ENCODE peak calls at places on chromosomes 12 and 14, in seven cellular contexts. One of them, this sample, is unnamed.

GRCh38 chr14:104151546-104152245 is 13.3 kb downstream of the KIF26A start:
- DNase-seq in CD8-positive, alpha-beta T cell: no peak
- DNase-seq in AG04450: no peak
- DNase-seq in pancreas: peak
- DNase-seq in left ventricle myocardium inferior: no peak
- DNase-seq in heart right ventricle: no peak
- DNase-seq in H1: no peak
- DNase-seq in this sample: no peak

GRCh38 chr14:100082723-100083122 is 17.5 kb downstream of the EVL start:
- DNase-seq in AG04450: no peak
- DNase-seq in heart right ventricle: no peak
- DNase-seq in H1: no peak
- DNase-seq in CD8-positive, alpha-beta T cell: no peak
- DNase-seq in pancreas: no peak
- DNase-seq in left ventricle myocardium inferior: no peak
- DNase-seq in this sample: no peak

GRCh38 chr12:52947738-52948423 is 1.0 kb upstream of the KRT18 start:
- DNase-seq in CD8-positive, alpha-beta T cell: no peak
- DNase-seq in left ventricle myocardium inferior: no peak
- DNase-seq in pancreas: no peak
- DNase-seq in AG04450: no peak
- DNase-seq in heart right ventricle: no peak
- DNase-seq in H1: no peak
- DNase-seq in this sample: no peak

GRCh38 chr12:88111074-88111652 is 30.7 kb downstream of the CEP290 start:
- DNase-seq in H1: no peak
- DNase-seq in left ventricle myocardium inferior: no peak
- DNase-seq in AG04450: no peak
- DNase-seq in heart right ventricle: no peak
- DNase-seq in CD8-positive, alpha-beta T cell: no peak
- DNase-seq in pancreas: no peak
- DNase-seq in this sample: no peak

GRCh38 chr14:67526676-67527459 is 6.2 kb upstream of the PLEKHH1 start:
- DNase-seq in heart right ventricle: no peak
- DNase-seq in H1: no peak
- DNase-seq in CD8-positive, alpha-beta T cell: no peak
- DNase-seq in left ventricle myocardium inferior: no peak
- DNase-seq in pancreas: no peak
- DNase-seq in AG04450: no peak
- DNase-seq in this sample: peak

GRCh38 chr14:33949051-33950037 is 1.5 kb downstream of the EGLN3 start:
- DNase-seq in heart right ventricle: no peak
- DNase-seq in H1: no peak
- DNase-seq in left ventricle myocardium inferior: no peak
- DNase-seq in AG04450: no peak
- DNase-seq in pancreas: no peak
- DNase-seq in CD8-positive, alpha-beta T cell: no peak
- DNase-seq in this sample: no peak

GRCh38 chr14:26730929-26731618 is 133.2 kb upstream of the NOVA1 start:
- DNase-seq in pancreas: no peak
- DNase-seq in heart right ventricle: no peak
- DNase-seq in H1: peak
- DNase-seq in AG04450: no peak
- DNase-seq in CD8-positive, alpha-beta T cell: no peak
- DNase-seq in left ventricle myocardium inferior: no peak
- DNase-seq in this sample: no peak

GRCh38 chr12:48446372-48446771 is 26.0 kb upstream of the ANP32D start:
- DNase-seq in left ventricle myocardium inferior: no peak
- DNase-seq in AG04450: no peak
- DNase-seq in H1: no peak
- DNase-seq in CD8-positive, alpha-beta T cell: no peak
- DNase-seq in pancreas: no peak
- DNase-seq in heart right ventricle: no peak
- DNase-seq in this sample: no peak

GRCh38 chr12:114018669-114019068 is 52.5 kb upstream of the RBM19 start:
- DNase-seq in AG04450: no peak
- DNase-seq in heart right ventricle: no peak
- DNase-seq in H1: no peak
- DNase-seq in left ventricle myocardium inferior: no peak
- DNase-seq in pancreas: no peak
- DNase-seq in CD8-positive, alpha-beta T cell: no peak
- DNase-seq in this sample: no peak

DNA sequence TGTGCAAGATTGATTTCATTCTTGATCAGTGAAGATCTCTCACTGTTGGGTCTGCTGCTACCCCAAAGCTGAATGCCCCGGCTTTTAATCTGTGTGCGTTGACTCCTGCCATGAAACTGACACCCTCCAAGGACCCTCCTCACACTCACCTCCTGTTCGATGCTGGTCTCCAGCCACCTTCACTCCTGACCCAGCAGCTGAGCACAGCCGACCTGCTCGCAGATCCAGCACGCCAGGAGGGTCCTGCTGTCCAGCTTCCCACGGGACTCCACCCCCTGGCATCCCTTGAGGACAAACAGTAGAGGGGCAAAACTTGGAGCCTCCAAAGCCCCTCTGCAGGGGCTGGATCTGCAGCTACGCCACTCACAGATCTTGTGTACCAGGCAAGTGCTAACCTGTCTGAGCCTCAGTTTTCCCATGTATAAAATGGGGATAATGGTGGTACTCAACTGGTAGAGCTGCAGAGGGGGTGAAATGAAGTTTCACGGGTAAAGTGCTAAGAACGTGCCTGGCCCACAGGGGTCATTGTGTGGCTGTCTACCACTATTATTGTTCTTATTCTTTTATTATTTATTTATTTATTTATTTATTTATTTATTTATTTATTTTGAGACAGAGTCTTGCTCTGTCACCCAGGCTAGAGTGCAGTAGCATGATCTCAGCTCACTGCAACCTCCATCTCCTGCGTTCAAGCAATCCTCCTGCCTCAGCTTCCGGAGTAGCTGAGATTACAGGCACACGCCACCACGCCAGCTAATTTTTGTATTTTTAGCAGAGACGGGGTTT is 178.0 kb downstream of the PHETA1 start:
- DNase-seq in pancreas: no peak
- DNase-seq in H1: no peak
- DNase-seq in left ventricle myocardium inferior: no peak
- DNase-seq in CD8-positive, alpha-beta T cell: no peak
- DNase-seq in AG04450: no peak
- DNase-seq in heart right ventricle: no peak
- DNase-seq in this sample: no peak
- H3K27ac ChIP-seq in pancreas: no peak
- H3K27ac ChIP-seq in H1: no peak
- H3K27ac ChIP-seq in left ventricle myocardium inferior: no peak
- H3K27ac ChIP-seq in CD8-positive, alpha-beta T cell: no peak
- H3K27ac ChIP-seq in AG04450: no peak
- H3K27ac ChIP-seq in heart right ventricle: no peak
- H3K27ac ChIP-seq in this sample: no peak

DNA sequence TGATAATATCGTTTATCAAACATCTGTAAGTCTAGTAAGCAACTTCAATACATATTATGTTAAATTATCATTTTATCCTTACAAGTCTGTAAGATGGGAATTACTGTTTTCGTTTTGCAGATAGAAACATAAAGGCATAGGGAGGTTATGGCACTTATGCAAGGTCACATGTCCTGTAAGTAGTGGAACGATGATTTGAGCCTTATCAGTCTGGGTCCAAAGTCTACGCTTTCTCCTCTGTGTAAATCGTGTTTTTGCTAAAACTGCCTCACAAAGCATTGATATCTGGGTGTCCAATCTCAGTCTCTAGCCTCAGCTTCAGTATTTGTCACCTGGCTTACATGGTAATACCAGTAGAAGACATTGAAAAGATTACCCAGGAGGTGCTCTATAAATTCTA is 174.9 kb upstream of the RASSF8 start:
- DNase-seq in CD8-positive, alpha-beta T cell: no peak
- DNase-seq in pancreas: no peak
- DNase-seq in left ventricle myocardium inferior: no peak
- DNase-seq in heart right ventricle: no peak
- DNase-seq in H1: no peak
- DNase-seq in AG04450: no peak
- DNase-seq in this sample: no peak
- H3K4me3 ChIP-seq in CD8-positive, alpha-beta T cell: no peak
- H3K4me3 ChIP-seq in pancreas: no peak
- H3K4me3 ChIP-seq in left ventricle myocardium inferior: no peak
- H3K4me3 ChIP-seq in heart right ventricle: no peak
- H3K4me3 ChIP-seq in H1: no peak
- H3K4me3 ChIP-seq in AG04450: no peak
- H3K4me3 ChIP-seq in this sample: no peak

GRCh38 chr12:41680155-41680554 is 464.5 kb downstream of the GXYLT1 start:
- DNase-seq in AG04450: no peak
- DNase-seq in left ventricle myocardium inferior: no peak
- DNase-seq in CD8-positive, alpha-beta T cell: no peak
- DNase-seq in heart right ventricle: no peak
- DNase-seq in pancreas: no peak
- DNase-seq in H1: no peak
- DNase-seq in this sample: no peak

GRCh38 chr12:41681898-41682297 is 462.8 kb downstream of the GXYLT1 start:
- DNase-seq in H1: no peak
- DNase-seq in CD8-positive, alpha-beta T cell: no peak
- DNase-seq in heart right ventricle: no peak
- DNase-seq in AG04450: no peak
- DNase-seq in pancreas: no peak
- DNase-seq in left ventricle myocardium inferior: no peak
- DNase-seq in this sample: no peak

GRCh38 chr12:41683023-41683422 is 461.7 kb downstream of the GXYLT1 start:
- DNase-seq in AG04450: no peak
- DNase-seq in CD8-positive, alpha-beta T cell: no peak
- DNase-seq in pancreas: no peak
- DNase-seq in heart right ventricle: no peak
- DNase-seq in H1: no peak
- DNase-seq in left ventricle myocardium inferior: no peak
- DNase-seq in this sample: no peak

GRCh38 chr12:41683513-41683912 is 461.2 kb downstream of the GXYLT1 start:
- DNase-seq in pancreas: no peak
- DNase-seq in heart right ventricle: no peak
- DNase-seq in CD8-positive, alpha-beta T cell: no peak
- DNase-seq in left ventricle myocardium inferior: no peak
- DNase-seq in AG04450: no peak
- DNase-seq in H1: no peak
- DNase-seq in this sample: no peak

DNA sequence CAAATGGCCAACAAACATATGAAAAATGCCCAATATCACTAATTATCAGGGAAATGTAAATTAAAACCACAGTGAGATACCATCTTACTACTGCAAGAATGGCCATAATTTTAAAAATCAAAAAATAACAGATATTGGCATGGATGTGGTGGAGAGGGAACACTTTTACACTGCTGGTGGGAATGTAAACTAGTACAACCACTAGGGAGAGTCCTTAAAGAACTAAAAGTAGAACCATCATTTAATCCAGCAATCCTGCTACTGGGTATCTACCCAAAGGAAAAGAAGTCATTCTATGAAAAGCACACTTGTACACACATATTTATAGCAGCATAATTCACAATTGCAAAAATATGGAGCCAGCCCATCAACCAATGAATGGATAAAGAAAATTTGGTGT is 459.7 kb downstream of the GXYLT1 start:
- DNase-seq in pancreas: no peak
- DNase-seq in H1: no peak
- DNase-seq in left ventricle myocardium inferior: no peak
- DNase-seq in AG04450: no peak
- DNase-seq in heart right ventricle: no peak
- DNase-seq in CD8-positive, alpha-beta T cell: no peak
- DNase-seq in this sample: no peak
- TF ChIP-seq CTCF in pancreas: no peak
- TF ChIP-seq CTCF in H1: peak
- TF ChIP-seq CTCF in left ventricle myocardium inferior: no peak
- TF ChIP-seq CTCF in AG04450: no peak
- TF ChIP-seq CTCF in heart right ventricle: no peak
- TF ChIP-seq CTCF in CD8-positive, alpha-beta T cell: no peak
- TF ChIP-seq CTCF in this sample: no peak

GRCh38 chr14:20568393-20568792 is 7.5 kb upstream of the RNASE9 start:
- DNase-seq in AG04450: no peak
- DNase-seq in heart right ventricle: no peak
- DNase-seq in CD8-positive, alpha-beta T cell: no peak
- DNase-seq in pancreas: no peak
- DNase-seq in H1: no peak
- DNase-seq in left ventricle myocardium inferior: no peak
- DNase-seq in this sample: no peak

GRCh38 chr14:20564501-20564997 is 3.7 kb upstream of the RNASE9 start:
- DNase-seq in CD8-positive, alpha-beta T cell: no peak
- DNase-seq in AG04450: no peak
- DNase-seq in H1: no peak
- DNase-seq in pancreas: no peak
- DNase-seq in left ventricle myocardium inferior: no peak
- DNase-seq in heart right ventricle: no peak
- DNase-seq in this sample: no peak

GRCh38 chr14:20563966-20564365 is 3.1 kb upstream of the RNASE9 start:
- DNase-seq in H1: no peak
- DNase-seq in CD8-positive, alpha-beta T cell: no peak
- DNase-seq in left ventricle myocardium inferior: no peak
- DNase-seq in heart right ventricle: no peak
- DNase-seq in AG04450: no peak
- DNase-seq in pancreas: no peak
- DNase-seq in this sample: no peak

DNA sequence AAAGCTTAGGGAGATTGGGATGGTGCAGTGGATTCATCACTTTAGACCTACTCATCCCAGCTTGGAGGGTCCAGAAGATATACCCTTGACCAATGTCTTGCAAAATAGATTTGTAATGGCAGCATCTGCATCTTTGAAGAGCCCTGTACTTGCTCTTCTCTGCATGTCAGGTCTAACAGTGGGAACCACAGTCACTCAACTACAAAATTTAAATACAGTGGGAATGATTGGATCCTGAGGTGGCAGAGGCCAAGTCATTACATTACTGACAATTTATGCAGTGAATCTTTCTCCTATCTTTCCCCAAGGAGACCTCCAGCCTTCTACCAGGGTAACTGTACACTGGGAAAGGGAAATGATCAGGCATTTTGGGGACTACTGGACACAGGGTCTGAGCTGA is 8.2 kb upstream of the RNASE9 start:
- DNase-seq in pancreas: no peak
- DNase-seq in CD8-positive, alpha-beta T cell: no peak
- DNase-seq in AG04450: no peak
- DNase-seq in H1: no peak
- DNase-seq in heart right ventricle: no peak
- DNase-seq in left ventricle myocardium inferior: no peak
- DNase-seq in this sample: no peak
- H3K27ac ChIP-seq in pancreas: no peak
- H3K27ac ChIP-seq in CD8-positive, alpha-beta T cell: no peak
- H3K27ac ChIP-seq in AG04450: no peak
- H3K27ac ChIP-seq in H1: no peak
- H3K27ac ChIP-seq in heart right ventricle: no peak
- H3K27ac ChIP-seq in left ventricle myocardium inferior: no peak
- H3K27ac ChIP-seq in this sample: no peak